ENCODE peak calls at places on chromosomes 6 and 20, in five cellular contexts. U, V, A, M and Z are unnamed samples.
A peak's percentile ranks its signal among the peaks of the same experiment; 100 is the strongest.

GRCh38 chr20:35618372-35619131 is 2.9 kb downstream of the SPAG4 start:
- DNase-seq in M (no peak), A (peak; percentile 67), U (no peak), V (peak; percentile 37), Z (no peak)

GRCh38 chr20:59807909-59808728 is 125.3 kb downstream of the SYCP2 start:
- DNase-seq in U (no peak), A (no peak), V (peak; percentile 6), M (no peak), Z (no peak)

GRCh38 chr6:63452117-63452516 is 120.2 kb upstream of the LOC128125822 start:
- DNase-seq in V (no peak), M (no peak), U (no peak), A (no peak), Z (peak; percentile 93)

GRCh38 chr6:63819831-63820230 is 184.2 kb downstream of the PHF3 start:
- DNase-seq in A (no peak), M (no peak), V (no peak), U (no peak), Z (no peak)

GRCh38 chr6:119938752-119939151 is 589.2 kb upstream of the MAN1A1 start:
- DNase-seq in M (no peak), U (no peak), A (no peak), V (no peak), Z (no peak)

GRCh38 chr6:35177139-35177538 is 36.0 kb upstream of the TCP11 start:
- DNase-seq in V (no peak), U (no peak), A (no peak), M (no peak), Z (no peak)

GRCh38 chr20:2773812-2774211 is 26.6 kb downstream of the CPXM1 start:
- DNase-seq in U (no peak), A (no peak), M (no peak), V (no peak), Z (peak; percentile 28)

GRCh38 chr20:24303393-24303792 is 166.0 kb upstream of the SYNDIG1 start:
- DNase-seq in M (no peak), A (no peak), U (no peak), V (no peak), Z (no peak)

GRCh38 chr6:7922596-7922995 is 12.0 kb upstream of the TXNDC5 start:
- DNase-seq in M (no peak), A (no peak), V (no peak), U (no peak), Z (no peak)

GRCh38 chr6:31948753-31949413 is 3.0 kb downstream of the CFB start:
- DNase-seq in U (no peak), A (no peak), V (no peak), M (peak; percentile 89), Z (no peak)

GRCh38 chr20:59560588-59561227 is 43.6 kb upstream of the PHACTR3 start:
- DNase-seq in U (no peak), M (peak; percentile 23), A (no peak), V (peak; percentile 76), Z (peak; percentile 46)

GRCh38 chr6:17156112-17156921 is 54.5 kb downstream of the STMND1 start:
- DNase-seq in V (peak; percentile 63), A (peak; percentile 61), U (peak; percentile 20), M (peak; percentile 81), Z (peak; percentile 75)

GRCh38 chr6:116190550-116190949 is 63.3 kb downstream of the TSPYL4 start:
- DNase-seq in A (no peak), U (no peak), V (no peak), M (no peak), Z (no peak)

GRCh38 chr20:25213566-25214415 is 18.3 kb downstream of the ENTPD6 start:
- DNase-seq in A (no peak), M (no peak), V (no peak), U (no peak), Z (no peak)

GRCh38 chr6:19753822-19754221 is 83.3 kb upstream of the ID4 start:
- DNase-seq in V (no peak), A (no peak), M (no peak), U (no peak), Z (no peak)

GRCh38 chr6:139126255-139126654 is 8.6 kb upstream of the HECA start:
- DNase-seq in U (no peak), V (no peak), M (no peak), A (no peak), Z (no peak)

GRCh38 chr6:53899512-53899911 is 104.7 kb downstream of the LRRC1 start:
- DNase-seq in V (no peak), U (no peak), M (no peak), A (no peak), Z (no peak)

GRCh38 chr6:33977606-33978438 is 168.1 kb downstream of the GRM4 start:
- DNase-seq in U (no peak), A (peak; percentile 37), V (peak; percentile 12), M (no peak), Z (no peak)

GRCh38 chr6:93858213-93858612 is 438.9 kb upstream of the EPHA7 start:
- DNase-seq in U (no peak), V (no peak), M (no peak), A (no peak), Z (no peak)

GRCh38 chr6:72622094-72622540 is 253 bp downstream of the KCNQ5 start:
- DNase-seq in V (peak; percentile 84), U (no peak), A (peak; percentile 78), M (peak; percentile 34), Z (no peak)

GRCh38 chr20:47664068-47664437 is 121.2 kb downstream of the SULF2 start:
- DNase-seq in M (no peak), V (no peak), U (no peak), A (no peak), Z (no peak)

GRCh38 chr6:56690519-56691200 is 48.0 kb upstream of the DST start:
- DNase-seq in M (no peak), U (no peak), A (no peak), V (no peak), Z (peak; percentile 76)

GRCh38 chr6:53961679-53962370 is 149.4 kb upstream of the MLIP start:
- DNase-seq in V (no peak), U (no peak), M (no peak), A (no peak), Z (no peak)

GRCh38 chr6:70901324-70901723 is 55.5 kb downstream of the B3GAT2 start:
- DNase-seq in A (no peak), M (peak; percentile 11), U (no peak), V (no peak), Z (no peak)

GRCh38 chr6:85997206-85997605 is 354.5 kb upstream of the SYNCRIP start:
- DNase-seq in V (no peak), A (no peak), U (no peak), M (no peak), Z (no peak)

GRCh38 chr6:110547266-110547964 is 71.0 kb upstream of the SLC22A16 start:
- DNase-seq in V (no peak), A (no peak), M (no peak), U (no peak), Z (peak; percentile 74)
- H2AFZ ChIP-seq in V (no peak overlapping the region), A (no peak overlapping the region), M (no peak overlapping the region), U (no peak overlapping the region), Z (no peak overlapping the region)

DNA sequence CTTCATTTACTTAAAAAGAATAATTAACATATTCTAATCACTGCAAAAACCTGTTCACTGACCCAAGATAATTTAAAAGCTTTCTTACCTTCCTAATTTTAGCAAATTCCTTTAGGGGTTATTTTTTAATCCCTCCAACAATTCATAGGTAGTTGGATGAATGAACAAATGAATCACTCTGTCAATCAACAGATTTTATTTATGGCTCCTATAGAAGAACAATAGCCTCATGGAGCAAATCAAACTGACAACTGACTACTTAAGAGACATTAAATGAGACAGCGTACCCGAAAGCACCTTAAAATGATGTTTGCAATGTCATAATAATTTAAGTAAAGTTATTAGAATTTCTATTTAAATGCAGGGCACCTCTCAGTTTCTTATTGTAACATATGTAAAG is 31.5 kb upstream of the GJA1 start:
- DNase-seq in U (no peak), A (no peak), V (no peak), M (no peak), Z (no peak)
- TF ChIP-seq EP300 in U (no peak), A (no peak), V (no peak), M (no peak), Z (no peak)

DNA sequence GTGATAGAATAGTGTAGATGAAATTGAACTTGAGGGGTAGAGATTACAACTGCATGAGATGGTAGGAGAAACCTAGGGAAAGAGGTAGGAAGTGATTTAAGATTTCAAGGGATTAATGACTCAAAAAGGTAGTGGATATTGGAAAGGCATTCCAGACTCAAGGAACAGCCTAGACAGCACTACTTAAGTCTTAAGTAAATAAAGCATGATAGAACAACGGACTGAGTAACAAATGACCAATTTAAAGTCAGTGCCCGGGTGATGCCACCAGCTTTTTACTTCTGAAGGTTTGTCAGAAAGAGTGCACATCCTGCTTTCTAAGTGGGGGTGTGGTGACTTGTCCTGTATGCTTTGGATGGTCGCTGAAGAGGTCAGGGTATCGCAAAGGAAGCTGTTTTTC is 81.8 kb downstream of the PHACTR1 start:
- DNase-seq in U (no peak), V (no peak), A (no peak), M (no peak), Z (no peak)
- H2AFZ ChIP-seq in U (no peak overlapping the region), V (no peak overlapping the region), A (no peak overlapping the region), M (no peak overlapping the region), Z (no peak overlapping the region)

GRCh38 chr6:41779336-41779735 is 364 bp downstream of the FRS3 start:
- DNase-seq in M (no peak), A (no peak), V (no peak), U (no peak), Z (no peak)

GRCh38 chr6:41778895-41779294 is 805 bp downstream of the FRS3 start:
- DNase-seq in U (no peak), M (no peak), V (no peak), A (no peak), Z (no peak)

GRCh38 chr6:41781302-41781711 is 725 bp downstream of the PRICKLE4 start:
- DNase-seq in U (no peak), V (no peak), M (no peak), A (peak; percentile 46), Z (no peak)

GRCh38 chr6:41780623-41781301 is at the start of gene PRICKLE4:
- DNase-seq in A (peak; percentile 76), U (no peak), V (peak; percentile 71), M (peak; percentile 76), Z (no peak)

GRCh38 chr6:41779793-41780622 is at the start of gene FRS3:
- DNase-seq in A (peak; percentile 100), M (peak; percentile 99), U (peak; percentile 78), V (peak; percentile 99), Z (peak; percentile 95)
- TF ChIP-seq EP300 in A (peak; percentile 58), M (peak; percentile 44), U (no peak), V (peak; percentile 8), Z (peak; percentile 61)

GRCh38 chr20:22692119-22692475 is 107.7 kb upstream of the FOXA2 start:
- DNase-seq in M (no peak), V (no peak), U (no peak), A (no peak), Z (no peak)
- H2AFZ ChIP-seq in M (peak overlapping the region; percentile 94), V (peak overlapping the region; percentile 69), U (no peak overlapping the region), A (peak overlapping the region; percentile 99), Z (peak overlapping the region; percentile 38)

DNA sequence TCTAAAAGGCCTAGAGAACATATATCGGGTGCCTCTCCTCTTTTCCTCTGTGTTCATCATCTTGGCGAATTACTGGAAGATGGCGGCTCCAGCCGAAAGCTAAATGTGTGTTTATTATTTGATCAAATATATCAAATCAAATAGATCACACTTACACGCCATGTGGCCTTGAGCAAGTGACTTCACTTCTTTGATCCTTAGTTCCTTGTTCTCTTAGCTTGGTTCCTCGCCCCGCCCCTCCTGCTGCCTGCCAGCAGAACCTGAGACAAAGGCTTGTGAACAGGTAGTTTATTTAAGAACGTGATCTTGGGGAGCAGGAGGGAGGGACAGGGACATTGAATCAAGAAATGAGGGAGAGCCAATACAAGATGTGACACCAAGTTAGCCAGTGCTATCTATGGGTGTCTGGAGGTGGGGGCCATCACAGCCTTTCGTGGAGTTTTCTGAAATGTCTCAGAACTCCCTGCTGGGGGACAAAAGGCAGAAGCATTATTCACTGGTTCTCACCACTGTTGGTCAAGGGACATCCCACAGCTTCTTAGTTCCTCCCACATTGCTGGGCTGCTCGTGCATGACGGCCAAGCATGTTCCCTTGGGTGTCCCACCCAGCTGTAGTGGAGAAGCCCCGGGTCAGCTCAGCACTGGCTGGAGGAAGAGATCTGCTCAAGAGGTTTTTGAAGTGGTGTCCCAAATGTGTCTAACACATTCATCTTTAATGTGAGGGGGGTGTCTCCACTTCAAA is 44.9 kb upstream of the RNF24 start:
- DNase-seq in V (no peak), U (peak; percentile 40), M (no peak), A (no peak), Z (no peak)
- TF ChIP-seq EP300 in V (no peak), U (no peak), M (no peak), A (no peak), Z (no peak)